ENCODE peak calls at places on chromosomes 3 and 15, in five cellular contexts. One of them, this sample, is unnamed.
A peak's percentile ranks its signal among the peaks of the same experiment; 100 is the strongest.

GRCh38 chr3:128456776-128457715 is 9.6 kb downstream of the DNAJB8 start:
- DNase-seq in fibroblast of pulmonary artery: no peak
- DNase-seq in H1: no peak
- DNase-seq in lower leg skin: no peak
- DNase-seq in osteocyte: no peak
- DNase-seq in this sample: peak; percentile 65

GRCh38 chr3:175404667-175405066 is 545.5 kb downstream of the NAALADL2 start:
- DNase-seq in H1: no peak
- DNase-seq in lower leg skin: no peak
- DNase-seq in fibroblast of pulmonary artery: no peak
- DNase-seq in osteocyte: no peak
- DNase-seq in this sample: no peak

GRCh38 chr3:59606638-59607262 is 556.9 kb upstream of the CFAP20DC start:
- DNase-seq in osteocyte: no peak
- DNase-seq in H1: no peak
- DNase-seq in fibroblast of pulmonary artery: no peak
- DNase-seq in lower leg skin: no peak
- DNase-seq in this sample: no peak

GRCh38 chr3:3133490-3133889 is 6.8 kb downstream of the TRNT1 start:
- DNase-seq in H1: no peak
- DNase-seq in lower leg skin: no peak
- DNase-seq in osteocyte: no peak
- DNase-seq in fibroblast of pulmonary artery: no peak
- DNase-seq in this sample: no peak

GRCh38 chr3:149604125-149604851 is 53.5 kb downstream of the WWTR1 start:
- DNase-seq in fibroblast of pulmonary artery: no peak
- DNase-seq in osteocyte: no peak
- DNase-seq in lower leg skin: no peak
- DNase-seq in H1: no peak
- DNase-seq in this sample: no peak

GRCh38 chr3:149542375-149543312 is 68.1 kb downstream of the TM4SF4 start:
- DNase-seq in fibroblast of pulmonary artery: no peak
- DNase-seq in H1: no peak
- DNase-seq in osteocyte: no peak
- DNase-seq in lower leg skin: no peak
- DNase-seq in this sample: no peak

GRCh38 chr15:81781316-81781868 is 264.4 kb downstream of the MEX3B start:
- DNase-seq in H1: no peak
- DNase-seq in fibroblast of pulmonary artery: no peak
- DNase-seq in osteocyte: no peak
- DNase-seq in lower leg skin: no peak
- DNase-seq in this sample: no peak

GRCh38 chr3:5162102-5162501 is 25.4 kb upstream of the EDEM1 start:
- DNase-seq in fibroblast of pulmonary artery: peak; percentile 80
- DNase-seq in osteocyte: no peak
- DNase-seq in H1: no peak
- DNase-seq in lower leg skin: no peak
- DNase-seq in this sample: no peak

GRCh38 chr3:72492240-72492639 is 356.0 kb downstream of the SHQ1 start:
- DNase-seq in lower leg skin: peak; percentile 83
- DNase-seq in H1: no peak
- DNase-seq in fibroblast of pulmonary artery: peak; percentile 89
- DNase-seq in osteocyte: no peak
- DNase-seq in this sample: no peak

GRCh38 chr15:65532738-65533051 is 2.4 kb downstream of the HACD3 start:
- DNase-seq in osteocyte: no peak
- DNase-seq in fibroblast of pulmonary artery: peak; percentile 43
- DNase-seq in lower leg skin: no peak
- DNase-seq in H1: no peak
- DNase-seq in this sample: no peak

GRCh38 chr15:40340038-40340739 is 550 bp downstream of the CCDC9B start:
- DNase-seq in H1: peak; percentile 56
- DNase-seq in osteocyte: no peak
- DNase-seq in lower leg skin: no peak
- DNase-seq in fibroblast of pulmonary artery: peak; percentile 82
- DNase-seq in this sample: no peak

GRCh38 chr3:37973250-37974054 is 17.1 kb upstream of the VILL start:
- DNase-seq in H1: no peak
- DNase-seq in lower leg skin: no peak
- DNase-seq in osteocyte: no peak
- DNase-seq in fibroblast of pulmonary artery: no peak
- DNase-seq in this sample: no peak

GRCh38 chr3:14239940-14240339 is 61.3 kb downstream of the LSM3 start:
- DNase-seq in fibroblast of pulmonary artery: no peak
- DNase-seq in H1: no peak
- DNase-seq in lower leg skin: no peak
- DNase-seq in osteocyte: no peak
- DNase-seq in this sample: no peak

DNA sequence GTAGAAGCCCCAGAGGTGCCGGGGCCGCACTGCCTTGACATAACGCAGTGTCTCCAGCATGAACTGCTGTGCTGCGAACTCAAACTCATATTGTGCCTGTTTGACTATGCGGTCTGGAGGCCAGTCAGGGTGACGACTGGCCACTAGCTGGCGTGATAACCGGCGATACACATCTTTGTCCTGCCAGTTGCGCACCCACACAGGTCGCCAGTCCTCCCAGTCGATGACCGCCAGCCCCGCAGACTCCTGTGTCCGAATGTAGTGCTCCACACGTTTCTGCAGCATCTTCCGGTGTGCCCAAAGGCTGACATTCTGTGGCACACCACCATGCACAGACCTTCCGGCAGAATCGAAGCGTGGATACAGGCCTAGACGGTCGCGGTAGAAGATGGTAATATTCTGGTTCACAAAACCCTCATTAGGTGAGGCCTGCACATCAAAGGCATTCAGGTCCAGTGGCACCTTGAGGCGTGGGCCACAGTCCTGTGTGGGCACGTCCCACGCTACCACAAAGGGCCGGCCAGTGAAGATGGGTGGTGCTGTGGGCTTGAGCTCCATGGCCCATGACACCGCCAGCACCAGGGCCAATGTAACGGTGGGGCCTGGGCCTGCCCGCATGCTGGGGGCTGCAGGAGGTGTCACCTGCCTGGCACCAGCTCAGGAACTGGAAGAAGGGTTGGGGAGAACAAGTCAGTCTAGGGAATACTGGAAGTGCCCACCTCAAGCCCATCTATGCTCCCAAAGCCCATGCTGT is 2.5 kb downstream of the HYAL2 start:
- DNase-seq in fibroblast of pulmonary artery: no peak
- DNase-seq in lower leg skin: peak; percentile 18
- DNase-seq in H1: no peak
- DNase-seq in osteocyte: no peak
- DNase-seq in this sample: no peak
- TF ChIP-seq CTCF in fibroblast of pulmonary artery: no peak
- TF ChIP-seq CTCF in lower leg skin: no peak
- TF ChIP-seq CTCF in H1: no peak
- TF ChIP-seq CTCF in osteocyte: no peak
- TF ChIP-seq CTCF in this sample: no peak

GRCh38 chr3:129892857-129893615 is 475 bp downstream of the TMCC1 start:
- DNase-seq in osteocyte: peak; percentile 90
- DNase-seq in H1: peak; percentile 83
- DNase-seq in fibroblast of pulmonary artery: peak; percentile 9
- DNase-seq in lower leg skin: peak; percentile 18
- DNase-seq in this sample: no peak

GRCh38 chr3:129892486-129892856 is 1.0 kb downstream of the TMCC1 start:
- DNase-seq in lower leg skin: no peak
- DNase-seq in osteocyte: no peak
- DNase-seq in H1: no peak
- DNase-seq in fibroblast of pulmonary artery: no peak
- DNase-seq in this sample: no peak

GRCh38 chr3:129890125-129890524 is 3.4 kb downstream of the TMCC1 start:
- DNase-seq in osteocyte: no peak
- DNase-seq in H1: no peak
- DNase-seq in lower leg skin: no peak
- DNase-seq in fibroblast of pulmonary artery: no peak
- DNase-seq in this sample: no peak

GRCh38 chr3:129888739-129889138 is 4.8 kb downstream of the TMCC1 start:
- DNase-seq in osteocyte: no peak
- DNase-seq in lower leg skin: no peak
- DNase-seq in H1: no peak
- DNase-seq in fibroblast of pulmonary artery: peak; percentile 83
- DNase-seq in this sample: no peak

GRCh38 chr3:129890891-129891290 is 2.6 kb downstream of the TMCC1 start:
- DNase-seq in lower leg skin: no peak
- DNase-seq in osteocyte: no peak
- DNase-seq in fibroblast of pulmonary artery: no peak
- DNase-seq in H1: no peak
- DNase-seq in this sample: no peak
- TF ChIP-seq CTCF in lower leg skin: no peak
- TF ChIP-seq CTCF in osteocyte: no peak
- TF ChIP-seq CTCF in fibroblast of pulmonary artery: no peak
- TF ChIP-seq CTCF in H1: no peak
- TF ChIP-seq CTCF in this sample: no peak

GRCh38 chr3:31815006-31815405 is 166.1 kb downstream of the OSBPL10 start:
- DNase-seq in H1: no peak
- DNase-seq in lower leg skin: no peak
- DNase-seq in fibroblast of pulmonary artery: no peak
- DNase-seq in osteocyte: no peak
- DNase-seq in this sample: no peak

GRCh38 chr3:31813686-31814085 is 167.4 kb downstream of the OSBPL10 start:
- DNase-seq in H1: no peak
- DNase-seq in osteocyte: no peak
- DNase-seq in lower leg skin: no peak
- DNase-seq in fibroblast of pulmonary artery: no peak
- DNase-seq in this sample: no peak

GRCh38 chr3:31813197-31813596 is 167.9 kb downstream of the OSBPL10 start:
- DNase-seq in H1: no peak
- DNase-seq in fibroblast of pulmonary artery: no peak
- DNase-seq in lower leg skin: no peak
- DNase-seq in osteocyte: no peak
- DNase-seq in this sample: no peak

GRCh38 chr3:31815631-31816440 is 165.2 kb downstream of the OSBPL10 start:
- DNase-seq in H1: no peak
- DNase-seq in lower leg skin: no peak
- DNase-seq in fibroblast of pulmonary artery: no peak
- DNase-seq in osteocyte: no peak
- DNase-seq in this sample: no peak

GRCh38 chr3:31810991-31811433 is 170.1 kb downstream of the OSBPL10 start:
- DNase-seq in fibroblast of pulmonary artery: no peak
- DNase-seq in osteocyte: no peak
- DNase-seq in H1: no peak
- DNase-seq in lower leg skin: no peak
- DNase-seq in this sample: no peak
- TF ChIP-seq CTCF in fibroblast of pulmonary artery: no peak
- TF ChIP-seq CTCF in osteocyte: no peak
- TF ChIP-seq CTCF in H1: peak; percentile 32
- TF ChIP-seq CTCF in lower leg skin: no peak
- TF ChIP-seq CTCF in this sample: no peak

GRCh38 chr3:161637559-161637958 is 141.0 kb downstream of the OTOL1 start:
- DNase-seq in H1: no peak
- DNase-seq in lower leg skin: no peak
- DNase-seq in fibroblast of pulmonary artery: no peak
- DNase-seq in osteocyte: no peak
- DNase-seq in this sample: no peak
- TF ChIP-seq CTCF in H1: no peak
- TF ChIP-seq CTCF in lower leg skin: no peak
- TF ChIP-seq CTCF in fibroblast of pulmonary artery: no peak
- TF ChIP-seq CTCF in osteocyte: no peak
- TF ChIP-seq CTCF in this sample: no peak

GRCh38 chr3:81666502-81667121 is 94.8 kb downstream of the GBE1 start:
- DNase-seq in fibroblast of pulmonary artery: peak; percentile 67
- DNase-seq in H1: no peak
- DNase-seq in osteocyte: no peak
- DNase-seq in lower leg skin: no peak
- DNase-seq in this sample: no peak
- TF ChIP-seq CTCF in fibroblast of pulmonary artery: peak; percentile 89
- TF ChIP-seq CTCF in H1: peak; percentile 39
- TF ChIP-seq CTCF in osteocyte: peak; percentile 86
- TF ChIP-seq CTCF in lower leg skin: no peak
- TF ChIP-seq CTCF in this sample: peak; percentile 97

GRCh38 chr3:181947606-181948005 is 235.9 kb downstream of the SOX2 start:
- DNase-seq in osteocyte: no peak
- DNase-seq in H1: no peak
- DNase-seq in lower leg skin: no peak
- DNase-seq in fibroblast of pulmonary artery: no peak
- DNase-seq in this sample: no peak

GRCh38 chr3:181943285-181943684 is 231.6 kb downstream of the SOX2 start:
- DNase-seq in lower leg skin: no peak
- DNase-seq in H1: no peak
- DNase-seq in osteocyte: no peak
- DNase-seq in fibroblast of pulmonary artery: no peak
- DNase-seq in this sample: no peak

GRCh38 chr3:181952221-181952620 is 240.5 kb downstream of the SOX2 start:
- DNase-seq in H1: no peak
- DNase-seq in lower leg skin: no peak
- DNase-seq in osteocyte: no peak
- DNase-seq in fibroblast of pulmonary artery: no peak
- DNase-seq in this sample: no peak

DNA sequence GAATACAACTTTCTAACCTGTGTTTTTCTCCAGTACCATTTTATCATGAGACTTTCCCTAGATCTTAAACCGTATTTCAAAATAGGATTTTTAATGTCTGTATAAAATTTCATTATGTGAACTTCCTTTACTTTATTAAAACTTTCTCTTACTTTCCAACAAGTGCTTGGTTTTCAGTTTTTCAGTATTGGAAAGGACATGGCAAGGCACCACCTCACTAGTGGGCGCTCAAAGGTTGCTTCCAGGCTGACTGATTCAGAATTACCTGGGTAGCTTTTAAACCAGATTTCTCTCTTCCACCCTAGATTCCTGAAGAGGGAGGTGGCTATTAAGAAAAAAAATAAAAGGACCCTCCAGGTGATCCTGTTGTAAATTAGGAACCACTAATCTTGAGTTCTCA is 236.6 kb downstream of the SOX2 start:
- DNase-seq in H1: no peak
- DNase-seq in fibroblast of pulmonary artery: no peak
- DNase-seq in lower leg skin: no peak
- DNase-seq in osteocyte: no peak
- DNase-seq in this sample: no peak
- TF ChIP-seq CTCF in H1: peak; percentile 54
- TF ChIP-seq CTCF in fibroblast of pulmonary artery: no peak
- TF ChIP-seq CTCF in lower leg skin: no peak
- TF ChIP-seq CTCF in osteocyte: peak; percentile 33
- TF ChIP-seq CTCF in this sample: peak; percentile 31

GRCh38 chr3:82640254-82640653 is 878.8 kb upstream of the GBE1 start:
- DNase-seq in lower leg skin: no peak
- DNase-seq in osteocyte: no peak
- DNase-seq in H1: no peak
- DNase-seq in fibroblast of pulmonary artery: no peak
- DNase-seq in this sample: no peak

GRCh38 chr3:82641701-82642100 is 880.3 kb upstream of the GBE1 start:
- DNase-seq in H1: no peak
- DNase-seq in lower leg skin: no peak
- DNase-seq in fibroblast of pulmonary artery: no peak
- DNase-seq in osteocyte: no peak
- DNase-seq in this sample: no peak

GRCh38 chr3:82643948-82644347 is 882.5 kb upstream of the GBE1 start:
- DNase-seq in fibroblast of pulmonary artery: no peak
- DNase-seq in H1: no peak
- DNase-seq in osteocyte: no peak
- DNase-seq in lower leg skin: no peak
- DNase-seq in this sample: no peak
- TF ChIP-seq CTCF in fibroblast of pulmonary artery: no peak
- TF ChIP-seq CTCF in H1: peak; percentile 58
- TF ChIP-seq CTCF in osteocyte: peak; percentile 32
- TF ChIP-seq CTCF in lower leg skin: no peak
- TF ChIP-seq CTCF in this sample: peak; percentile 63

GRCh38 chr15:45703670-45704328 is 69.0 kb downstream of the SQOR start:
- DNase-seq in H1: peak; percentile 60
- DNase-seq in lower leg skin: no peak
- DNase-seq in osteocyte: no peak
- DNase-seq in fibroblast of pulmonary artery: no peak
- DNase-seq in this sample: no peak
- TF ChIP-seq CTCF in H1: peak; percentile 64
- TF ChIP-seq CTCF in lower leg skin: no peak
- TF ChIP-seq CTCF in osteocyte: peak; percentile 9
- TF ChIP-seq CTCF in fibroblast of pulmonary artery: peak; percentile 31
- TF ChIP-seq CTCF in this sample: peak; percentile 38

GRCh38 chr15:61051570-61052031 is 177.5 kb downstream of the RORA start:
- DNase-seq in lower leg skin: peak; percentile 30
- DNase-seq in fibroblast of pulmonary artery: peak; percentile 75
- DNase-seq in H1: no peak
- DNase-seq in osteocyte: peak; percentile 87
- DNase-seq in this sample: no peak
- TF ChIP-seq CTCF in lower leg skin: no peak
- TF ChIP-seq CTCF in fibroblast of pulmonary artery: peak; percentile 84
- TF ChIP-seq CTCF in H1: peak; percentile 72
- TF ChIP-seq CTCF in osteocyte: peak; percentile 89
- TF ChIP-seq CTCF in this sample: peak; percentile 89